ENCODE peak calls at places on chromosomes 12 and 14, in five cellular contexts. G, Q, X, O and R are unnamed samples.

GRCh38 chr12:1369942-1370620 is 224.3 kb downstream of the FBXL14 start:
- DNase-seq in G (no peak), Q (no peak), X (no peak), O (no peak), R (no peak)

GRCh38 chr12:89212339-89212771 is 139.9 kb downstream of the DUSP6 start:
- DNase-seq in G (no peak), Q (no peak), X (peak; percentile 31), O (no peak), R (no peak)

GRCh38 chr12:95767703-95768102 is 22.9 kb downstream of the NTN4 start:
- DNase-seq in G (no peak), Q (no peak), X (no peak), O (no peak), R (no peak)

GRCh38 chr12:114164354-114164753 is 198.2 kb upstream of the RBM19 start:
- DNase-seq in G (no peak), Q (no peak), X (no peak), O (no peak), R (no peak)

GRCh38 chr12:84636801-84637285 is 275.8 kb downstream of the SLC6A15 start:
- DNase-seq in G (no peak), Q (no peak), X (no peak), O (no peak), R (no peak)

GRCh38 chr14:60163741-60164140 is 1.5 kb downstream of the DHRS7 start:
- DNase-seq in G (no peak), Q (no peak), X (no peak), O (no peak), R (no peak)

GRCh38 chr12:45039757-45040156 is 11.1 kb downstream of the DBX2 start:
- DNase-seq in G (no peak), Q (no peak), X (no peak), O (no peak), R (no peak)

GRCh38 chr12:67788118-67788517 is 139.6 kb downstream of the DYRK2 start:
- DNase-seq in G (no peak), Q (no peak), X (no peak), O (no peak), R (no peak)

GRCh38 chr12:106070147-106070546 is 68.6 kb downstream of the NUAK1 start:
- DNase-seq in G (no peak), Q (no peak), X (no peak), O (no peak), R (no peak)

GRCh38 chr14:68285421-68286179 is 466.0 kb downstream of the RAD51B start:
- DNase-seq in G (peak; percentile 3), Q (no peak), X (no peak), O (no peak), R (no peak)

GRCh38 chr12:1698638-1699214 is 7.9 kb downstream of the ADIPOR2 start:
- DNase-seq in G (no peak), Q (no peak), X (no peak), O (no peak), R (no peak)

GRCh38 chr12:53338916-53339315 is 2.8 kb upstream of the SP7 start:
- DNase-seq in G (no peak), Q (no peak), X (no peak), O (no peak), R (no peak)

GRCh38 chr12:87812030-87812429 is 217.2 kb downstream of the C12orf50 start:
- DNase-seq in G (no peak), Q (no peak), X (no peak), O (peak; percentile 89), R (no peak)

DNA sequence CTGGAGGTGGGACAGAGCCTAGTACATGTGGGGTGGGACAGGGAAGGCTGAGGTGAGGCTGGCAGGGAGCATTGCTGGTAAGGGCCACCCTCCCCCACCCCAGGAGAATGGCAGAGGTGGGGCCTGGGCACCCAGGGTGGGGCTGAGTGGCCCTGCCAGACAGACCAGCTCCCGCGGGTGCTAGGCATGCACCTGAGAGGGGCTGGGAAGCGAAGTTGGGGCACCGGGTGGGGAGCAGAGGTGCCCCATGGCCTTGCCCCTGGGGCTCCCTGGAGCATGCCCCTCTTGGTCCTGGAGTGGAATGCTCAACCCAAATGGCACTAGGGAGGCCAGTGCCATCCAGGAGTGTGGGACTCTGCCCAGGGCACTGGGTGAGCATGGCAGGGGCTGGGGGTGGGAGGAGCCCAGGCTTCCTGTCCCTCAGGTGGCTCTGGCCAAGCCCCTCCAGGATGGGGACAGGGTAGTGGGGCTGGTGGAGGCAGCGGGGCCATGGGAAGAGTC is 1.3 kb downstream of the TNFAIP2 start:
- DNase-seq in G (no peak), Q (peak; percentile 21), X (peak; percentile 14), O (no peak), R (no peak)
- H3K27ac ChIP-seq in G (peak overlapping the region; percentile 94), Q (no peak overlapping the region), X (peak overlapping the region; percentile 99), O (peak overlapping the region; percentile 98), R (no peak overlapping the region)

GRCh38 chr12:122523280-122523679 is 3.5 kb downstream of the RSRC2 start:
- DNase-seq in G (no peak), Q (no peak), X (no peak), O (peak; percentile 32), R (no peak)
- H3K4me3 ChIP-seq in G (peak overlapping the region; percentile 60), Q (no peak overlapping the region), X (peak overlapping the region; percentile 75), O (peak overlapping the region; percentile 69), R (no peak overlapping the region)

GRCh38 chr14:61247935-61248334 is 33.2 kb downstream of the TMEM30B start:
- DNase-seq in G (no peak), Q (no peak), X (no peak), O (no peak), R (no peak)
- H3K27ac ChIP-seq in G (no peak overlapping the region), Q (no peak overlapping the region), X (no peak overlapping the region), O (no peak overlapping the region), R (no peak overlapping the region)

GRCh38 chr12:13537623-13538022 is 341.1 kb downstream of the EMP1 start:
- DNase-seq in G (no peak), Q (no peak), X (no peak), O (no peak), R (no peak)

GRCh38 chr12:13536219-13536910 is 339.8 kb downstream of the EMP1 start:
- DNase-seq in G (no peak), Q (no peak), X (no peak), O (no peak), R (no peak)

GRCh38 chr12:13534645-13535398 is 338.3 kb downstream of the EMP1 start:
- DNase-seq in G (peak; percentile 6), Q (peak; percentile 47), X (peak; percentile 68), O (peak; percentile 60), R (no peak)

GRCh38 chr12:13530966-13531365 is 334.4 kb downstream of the EMP1 start:
- DNase-seq in G (no peak), Q (no peak), X (no peak), O (no peak), R (no peak)

GRCh38 chr12:13534242-13534641 is 337.7 kb downstream of the EMP1 start:
- DNase-seq in G (no peak), Q (no peak), X (no peak), O (no peak), R (no peak)
- H3K4me3 ChIP-seq in G (no peak overlapping the region), Q (no peak overlapping the region), X (peak overlapping the region; percentile 42), O (no peak overlapping the region), R (no peak overlapping the region)

GRCh38 chr12:3304436-3305135 is 186.4 kb upstream of the PRMT8 start:
- DNase-seq in G (no peak), Q (no peak), X (no peak), O (peak; percentile 41), R (no peak)
- H3K27ac ChIP-seq in G (no peak overlapping the region), Q (no peak overlapping the region), X (no peak overlapping the region), O (peak overlapping the region; percentile 16), R (no peak overlapping the region)

GRCh38 chr12:34297790-34298164 is 275.5 kb downstream of the ALG10 start:
- DNase-seq in G (no peak), Q (no peak), X (no peak), O (no peak), R (no peak)
- H3K4me3 ChIP-seq in G (no peak overlapping the region), Q (no peak overlapping the region), X (no peak overlapping the region), O (no peak overlapping the region), R (no peak overlapping the region)

GRCh38 chr14:100416921-100417451 is 93.8 kb downstream of the SLC25A47 start:
- DNase-seq in G (no peak), Q (no peak), X (no peak), O (peak; percentile 57), R (no peak)
- H3K27ac ChIP-seq in G (no peak overlapping the region), Q (no peak overlapping the region), X (no peak overlapping the region), O (peak overlapping the region; percentile 90), R (no peak overlapping the region)